ENCODE peak calls at places on chromosome 9, in six cellular contexts. V is Peyer's patch; S is activated naive CD8-positive, alpha-beta T cell treated with anti-CD3 and anti-CD28 coated beads for 36 hours; F is stimulated activated CD4-positive, alpha-beta T cell treated with anti-CD3 and anti-CD28 coated beads, Interleukin-4, amount 100 ng/mL, for 48 hours; Q is HT-29; C is Karpas-422. K is an unnamed sample.

GRCh38 chr9:967436-967835 is 9.0 kb upstream of the DMRT3 start:
- DNase-seq in Q (no peak), S (no peak), V (no peak), C (no peak), F (no peak), K (no peak)

GRCh38 chr9:71518045-71518888 is 250.0 kb downstream of the CEMIP2 start:
- DNase-seq in S (no peak), C (no peak), Q (no peak), V (no peak), F (no peak), K (no peak)

GRCh38 chr9:101275671-101276250 is 109.0 kb downstream of the BAAT start:
- DNase-seq in V (no peak), F (no peak), Q (no peak), S (no peak), C (no peak), K (no peak)

GRCh38 chr9:22170990-22171663 is 162.0 kb upstream of the CDKN2B start:
- DNase-seq in C (peak; percentile 67), V (no peak), Q (no peak), F (no peak), S (no peak), K (no peak)

GRCh38 chr9:114551750-114552685 is 35.6 kb upstream of the ATP6V1G1 start:
- DNase-seq in F (no peak), S (no peak), C (no peak), V (peak; percentile 52), Q (peak; percentile 44), K (no peak)

GRCh38 chr9:33923998-33924701 is 107.2 kb downstream of the UBE2R2 start:
- DNase-seq in Q (no peak), C (no peak), S (no peak), V (no peak), F (no peak), K (no peak)

GRCh38 chr9:129697111-129697955 is 31.9 kb downstream of the PRRX2 start:
- DNase-seq in Q (no peak), S (peak; percentile 44), V (no peak), C (no peak), F (peak; percentile 58), K (no peak)

GRCh38 chr9:89661956-89662717 is 57.3 kb downstream of the GADD45G start:
- DNase-seq in C (no peak), S (no peak), F (no peak), V (peak; percentile 98), Q (peak; percentile 97), K (no peak)

GRCh38 chr9:118829334-118829733 is 539.9 kb downstream of the BRINP1 start:
- DNase-seq in F (no peak), Q (peak; percentile 28), C (no peak), S (no peak), V (no peak), K (no peak)

GRCh38 chr9:131417264-131418142 is 23.6 kb downstream of the PRRC2B start:
- DNase-seq in Q (no peak), C (no peak), F (no peak), V (no peak), S (no peak), K (no peak)

GRCh38 chr9:37201581-37201980 is 81.2 kb downstream of the ZCCHC7 start:
- DNase-seq in Q (no peak), S (no peak), C (no peak), V (no peak), F (no peak), K (no peak)

K was measured in SIG-M5.